ENCODE peak calls at places on chromosomes 6 and 20, in six cellular contexts. One of them, this sample, is unnamed.

GRCh38 chr20:9154464-9155024 is 85.7 kb downstream of the PLCB4 start:
- DNase-seq in ovary: no peak
- DNase-seq in prostate gland: no peak
- DNase-seq in SHP77 treated with DMSO at 0.1 percent for 48 hours: no peak
- DNase-seq in kidney tubule cell: no peak
- DNase-seq in psoas muscle: no peak
- DNase-seq in this sample: no peak

GRCh38 chr6:81751388-81752083 is 945 bp downstream of the TENT5A start:
- DNase-seq in ovary: peak
- DNase-seq in prostate gland: peak
- DNase-seq in SHP77 treated with DMSO at 0.1 percent for 48 hours: no peak
- DNase-seq in kidney tubule cell: peak
- DNase-seq in psoas muscle: peak
- DNase-seq in this sample: peak

GRCh38 chr6:98831057-98832031 is 3.0 kb upstream of the POU3F2 start:
- DNase-seq in ovary: no peak
- DNase-seq in prostate gland: no peak
- DNase-seq in SHP77 treated with DMSO at 0.1 percent for 48 hours: peak
- DNase-seq in kidney tubule cell: no peak
- DNase-seq in psoas muscle: no peak
- DNase-seq in this sample: peak

GRCh38 chr6:33197431-33198048 is 2.9 kb downstream of the RXRB start:
- DNase-seq in ovary: no peak
- DNase-seq in prostate gland: peak
- DNase-seq in SHP77 treated with DMSO at 0.1 percent for 48 hours: no peak
- DNase-seq in kidney tubule cell: peak
- DNase-seq in psoas muscle: no peak
- DNase-seq in this sample: peak

GRCh38 chr20:17558154-17558940 is 11.5 kb upstream of the DSTN start:
- DNase-seq in ovary: peak
- DNase-seq in prostate gland: peak
- DNase-seq in SHP77 treated with DMSO at 0.1 percent for 48 hours: peak
- DNase-seq in kidney tubule cell: peak
- DNase-seq in psoas muscle: peak
- DNase-seq in this sample: peak

GRCh38 chr6:33198159-33198852 is 2.2 kb downstream of the RXRB start:
- DNase-seq in ovary: no peak
- DNase-seq in prostate gland: no peak
- DNase-seq in SHP77 treated with DMSO at 0.1 percent for 48 hours: no peak
- DNase-seq in kidney tubule cell: no peak
- DNase-seq in psoas muscle: no peak
- DNase-seq in this sample: no peak

GRCh38 chr20:50085481-50086365 is 27.2 kb downstream of the UBE2V1 start:
- DNase-seq in ovary: no peak
- DNase-seq in prostate gland: peak
- DNase-seq in SHP77 treated with DMSO at 0.1 percent for 48 hours: peak
- DNase-seq in kidney tubule cell: peak
- DNase-seq in psoas muscle: no peak
- DNase-seq in this sample: peak

GRCh38 chr6:20056350-20056992 is 155.8 kb downstream of the MBOAT1 start:
- DNase-seq in ovary: no peak
- DNase-seq in prostate gland: no peak
- DNase-seq in SHP77 treated with DMSO at 0.1 percent for 48 hours: no peak
- DNase-seq in kidney tubule cell: peak
- DNase-seq in psoas muscle: no peak
- DNase-seq in this sample: peak

GRCh38 chr6:12545837-12546658 is 170.5 kb upstream of the PHACTR1 start:
- DNase-seq in ovary: no peak
- DNase-seq in prostate gland: no peak
- DNase-seq in SHP77 treated with DMSO at 0.1 percent for 48 hours: no peak
- DNase-seq in kidney tubule cell: peak
- DNase-seq in psoas muscle: no peak
- DNase-seq in this sample: peak